ENCODE peak calls at places on chromosomes 6 and 20, in six cellular contexts. I is neural crest cell, N is left ventricle myocardium inferior, W is brain microvascular endothelial cell, P is foreskin keratinocyte, O is choroid plexus epithelial cell. X is an unnamed sample.
A peak's percentile ranks its signal among the peaks of the same experiment; 100 is the strongest.

GRCh38 chr20:22387452-22387851 is 196.9 kb downstream of the FOXA2 start:
- DNase-seq in O (no peak), N (no peak), P (no peak), I (no peak), W (no peak), X (no peak)

GRCh38 chr6:109762769-109763450 is 71.8 kb downstream of the FIG4 start:
- DNase-seq in N (no peak), I (no peak), P (no peak), O (no peak), W (no peak), X (peak; percentile 32)

GRCh38 chr20:57953638-57954037 is 243.8 kb upstream of the PMEPA1 start:
- DNase-seq in I (no peak), W (peak; percentile 51), N (no peak), O (peak; percentile 30), P (peak; percentile 23), X (peak; percentile 44)

GRCh38 chr6:3090013-3090412 is 21.7 kb downstream of the RIPK1 start:
- DNase-seq in P (no peak), N (no peak), W (no peak), I (no peak), O (peak; percentile 33), X (no peak)

GRCh38 chr6:17633465-17634188 is 33.5 kb downstream of the FAM8A1 start:
- DNase-seq in N (no peak), O (no peak), W (no peak), I (no peak), P (no peak), X (no peak)

GRCh38 chr6:98014791-98015201 is 731.8 kb upstream of the MMS22L start:
- DNase-seq in N (no peak), P (no peak), I (no peak), O (no peak), W (no peak), X (no peak)

GRCh38 chr6:41376176-41376575 is 40.8 kb downstream of the NCR2 start:
- DNase-seq in I (no peak), W (no peak), N (no peak), O (no peak), P (no peak), X (no peak)

GRCh38 chr6:106872044-106872443 is 102.5 kb downstream of the CD24 start:
- DNase-seq in O (no peak), N (no peak), P (peak; percentile 87), I (no peak), W (no peak), X (no peak)

GRCh38 chr6:2986722-2987196 is 12.9 kb upstream of the NQO2 start:
- DNase-seq in I (no peak), O (peak; percentile 46), N (no peak), P (peak; percentile 73), W (peak; percentile 65), X (peak; percentile 77)

GRCh38 chr20:25310268-25310920 is 62.5 kb downstream of the PYGB start:
- DNase-seq in W (peak; percentile 93), I (no peak), O (peak; percentile 96), P (peak; percentile 80), N (no peak), X (peak; percentile 87)

GRCh38 chr6:13554929-13555333 is 19.5 kb upstream of the SIRT5 start:
- DNase-seq in N (peak; percentile 62), O (peak; percentile 7), W (no peak), I (no peak), P (peak; percentile 32), X (peak; percentile 24)

GRCh38 chr20:58646703-58647102 is 4.4 kb upstream of the STX16 start:
- DNase-seq in I (no peak), W (no peak), N (no peak), O (no peak), P (no peak), X (no peak)

GRCh38 chr6:47407295-47408281 is 70.0 kb upstream of the CD2AP start:
- DNase-seq in W (peak; percentile 3), P (peak; percentile 25), N (no peak), O (peak; percentile 24), I (no peak), X (no peak)

GRCh38 chr6:10586302-10586701 is 65.2 kb downstream of the GCNT2 start:
- DNase-seq in N (no peak), P (no peak), I (no peak), O (no peak), W (no peak), X (no peak)

GRCh38 chr6:4776967-4777925 is 1.0 kb downstream of the CDYL start:
- DNase-seq in N (no peak), P (peak; percentile 47), O (peak; percentile 53), I (no peak), W (peak; percentile 17), X (peak; percentile 53)

GRCh38 chr6:162852810-162853577 is 125.2 kb downstream of the PACRG start:
- DNase-seq in N (no peak), O (no peak), W (no peak), P (no peak), I (no peak), X (no peak)

GRCh38 chr20:50340586-50340985 is 150.0 kb downstream of the CEBPB start:
- DNase-seq in W (no peak), N (no peak), I (no peak), O (no peak), P (no peak), X (no peak)

DNA sequence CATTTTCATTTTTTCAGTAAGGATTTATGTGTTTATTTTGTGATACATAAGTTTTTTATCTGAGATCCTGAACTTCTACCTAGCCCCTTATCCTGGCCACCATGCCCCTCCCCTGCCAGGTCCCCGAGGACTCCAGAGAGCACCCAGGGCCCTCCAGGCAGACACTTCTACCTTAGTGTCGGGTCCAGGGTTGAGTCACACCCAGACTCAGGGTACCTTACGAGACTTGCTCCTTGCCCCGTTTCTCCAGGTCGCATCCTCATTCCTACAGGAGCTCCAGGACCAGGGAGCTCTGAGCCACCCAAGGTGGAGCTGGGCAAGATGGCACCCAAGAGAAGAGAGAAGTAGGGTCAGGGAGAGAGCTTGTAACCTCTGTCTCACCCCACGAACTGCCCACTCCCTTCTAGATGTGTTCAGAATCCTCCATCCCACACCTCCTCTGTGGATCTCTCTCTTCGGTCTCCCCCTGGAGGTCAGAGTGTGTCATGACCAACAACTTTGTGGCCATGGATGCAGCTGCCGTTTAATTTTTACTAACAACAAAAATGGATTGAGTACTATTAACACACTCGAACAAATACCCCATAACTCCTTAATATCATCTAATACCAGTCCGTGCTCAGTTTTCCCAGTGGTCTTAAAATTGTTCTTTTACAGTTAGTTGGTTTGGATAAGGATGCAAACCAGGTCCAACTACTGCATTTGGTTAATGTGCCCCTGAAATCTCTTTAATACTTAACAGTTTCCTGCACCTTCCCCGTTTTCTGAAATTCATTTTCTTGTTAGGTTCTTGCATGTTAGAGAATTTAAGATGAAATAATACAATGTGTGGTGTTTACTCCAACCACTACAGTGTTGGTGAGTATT is 130.6 kb upstream of the INSM1 start:
- DNase-seq in I (peak; percentile 51), W (peak; percentile 21), P (peak; percentile 14), N (no peak), O (peak; percentile 54), X (no peak)
- TF ChIP-seq CTCF in I (peak; percentile 78), W (peak; percentile 78), P (peak; percentile 66), N (peak; percentile 79), O (peak; percentile 85), X (peak; percentile 78)

DNA sequence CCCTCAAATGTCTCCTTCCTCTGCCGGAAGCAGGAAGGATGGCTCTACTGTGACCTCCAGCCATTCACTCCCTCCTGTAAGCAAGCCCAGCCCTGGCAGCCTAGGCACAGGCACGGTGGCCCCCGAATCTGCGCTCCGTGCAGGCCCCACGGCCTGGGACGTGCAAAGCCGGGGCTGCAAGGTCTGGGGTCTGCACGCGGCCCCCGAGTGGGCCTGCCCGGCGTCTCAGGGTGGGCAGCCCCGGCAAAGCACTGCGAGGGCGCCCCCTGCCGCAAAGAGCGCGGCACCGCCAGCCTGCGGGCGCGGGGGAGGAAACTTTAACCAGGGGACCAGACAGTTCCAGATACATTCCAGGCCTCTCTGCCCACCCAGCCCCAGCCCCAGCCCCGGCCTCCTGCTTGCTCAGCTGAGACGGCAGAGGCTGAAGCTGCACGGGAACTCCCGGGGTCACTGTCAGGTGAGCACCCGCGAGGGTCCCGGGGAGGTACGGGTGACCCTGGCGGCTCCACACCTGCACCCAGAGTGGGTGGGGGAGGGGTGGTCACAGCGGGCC is 98.8 kb downstream of the ASXL1 start:
- DNase-seq in N (no peak), O (peak; percentile 45), I (peak; percentile 96), P (no peak), W (no peak), X (peak; percentile 31)
- TF ChIP-seq CTCF in N (peak; percentile 88), O (peak; percentile 66), I (peak; percentile 100), P (peak; percentile 85), W (peak; percentile 71), X (peak; percentile 74)

GRCh38 chr6:51753635-51754034 is 333.8 kb downstream of the PKHD1 start:
- DNase-seq in W (no peak), I (peak; percentile 45), P (peak; percentile 18), N (peak; percentile 18), O (no peak), X (no peak)
- TF ChIP-seq CTCF in W (no peak), I (peak; percentile 54), P (peak; percentile 57), N (peak; percentile 66), O (no peak), X (peak; percentile 5)

DNA sequence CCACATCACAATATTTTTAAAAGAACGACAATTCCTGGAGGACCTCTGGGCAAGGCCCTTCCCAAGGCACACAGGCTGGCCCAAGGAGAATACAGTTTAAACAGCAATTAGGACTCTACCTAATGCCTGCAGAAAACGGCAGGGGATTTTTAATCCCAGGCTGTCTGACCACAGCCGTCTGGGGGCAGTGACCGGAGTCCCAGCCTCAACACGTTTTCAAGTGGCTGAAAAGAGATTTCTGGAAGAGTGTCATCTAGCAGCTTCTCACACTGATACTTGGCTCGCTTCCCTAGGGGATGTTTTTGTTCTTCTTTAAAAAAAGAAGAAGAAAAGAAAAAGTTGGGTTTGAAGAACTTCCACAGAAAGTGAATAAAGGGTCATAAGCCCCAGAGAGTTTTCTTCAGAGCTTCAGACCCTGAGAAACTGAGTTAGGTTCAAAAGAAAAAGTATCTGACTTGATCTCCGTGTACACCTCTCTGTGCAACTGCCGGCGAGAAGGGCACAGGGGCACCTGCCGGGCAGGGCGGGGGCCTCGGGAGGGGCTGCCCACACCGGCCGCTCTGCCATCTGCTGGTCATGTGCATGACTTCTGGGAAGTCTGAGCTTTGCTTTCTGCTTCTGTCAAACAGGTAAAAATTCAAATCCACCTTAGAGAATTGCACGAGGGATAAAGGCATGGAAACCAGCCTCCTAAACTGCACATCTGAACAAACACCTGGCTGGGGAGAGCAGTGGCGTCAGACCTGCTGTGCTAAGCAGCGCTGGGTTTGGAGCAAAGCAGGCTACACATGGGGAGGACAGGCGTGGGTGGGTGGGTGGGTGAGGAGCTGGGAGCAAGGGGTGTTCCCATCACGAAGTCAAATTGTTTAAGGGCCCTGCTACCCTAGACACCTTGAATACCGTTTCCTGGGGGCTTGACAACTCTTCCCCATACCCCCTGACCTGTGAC is 33.0 kb downstream of the RRBP1 start:
- DNase-seq in O (peak; percentile 41), W (no peak), N (no peak), P (no peak), I (no peak), X (peak; percentile 22)
- TF ChIP-seq CTCF in O (peak; percentile 50), W (peak; percentile 64), N (peak; percentile 60), P (peak; percentile 58), I (peak; percentile 57), X (peak; percentile 53)